ENCODE peak calls at places on chromosomes 11 and 22, in five cellular contexts. One of them, this sample, is unnamed.

GRCh38 chr11:15206791-15207190 is 92.1 kb downstream of the INSC start:
- DNase-seq in type B pancreatic cell: no peak
- DNase-seq in left ventricle myocardium inferior: no peak
- DNase-seq in activated CD8-positive, alpha-beta T cell treated with anti-CD3 and anti-CD28 coated beads for 36 hours: no peak
- DNase-seq in BJ: no peak
- DNase-seq in this sample: no peak

GRCh38 chr11:15850992-15851615 is 505.2 kb downstream of the SOX6 start:
- DNase-seq in BJ: no peak
- DNase-seq in type B pancreatic cell: no peak
- DNase-seq in activated CD8-positive, alpha-beta T cell treated with anti-CD3 and anti-CD28 coated beads for 36 hours: no peak
- DNase-seq in left ventricle myocardium inferior: no peak
- DNase-seq in this sample: no peak

GRCh38 chr11:94077568-94078293 is 50.9 kb upstream of the PANX1 start:
- DNase-seq in activated CD8-positive, alpha-beta T cell treated with anti-CD3 and anti-CD28 coated beads for 36 hours: no peak
- DNase-seq in BJ: no peak
- DNase-seq in left ventricle myocardium inferior: no peak
- DNase-seq in type B pancreatic cell: no peak
- DNase-seq in this sample: no peak

GRCh38 chr11:73281796-73282660 is 9.9 kb downstream of the P2RY6 start:
- DNase-seq in activated CD8-positive, alpha-beta T cell treated with anti-CD3 and anti-CD28 coated beads for 36 hours: no peak
- DNase-seq in left ventricle myocardium inferior: no peak
- DNase-seq in BJ: no peak
- DNase-seq in type B pancreatic cell: no peak
- DNase-seq in this sample: no peak

GRCh38 chr11:12540913-12541587 is 133.2 kb upstream of the TEAD1 start:
- DNase-seq in activated CD8-positive, alpha-beta T cell treated with anti-CD3 and anti-CD28 coated beads for 36 hours: no peak
- DNase-seq in left ventricle myocardium inferior: no peak
- DNase-seq in BJ: peak
- DNase-seq in type B pancreatic cell: peak
- DNase-seq in this sample: no peak

GRCh38 chr22:30541979-30542810 is 4.3 kb downstream of the SEC14L6 start:
- DNase-seq in BJ: no peak
- DNase-seq in type B pancreatic cell: no peak
- DNase-seq in left ventricle myocardium inferior: no peak
- DNase-seq in activated CD8-positive, alpha-beta T cell treated with anti-CD3 and anti-CD28 coated beads for 36 hours: no peak
- DNase-seq in this sample: no peak

GRCh38 chr22:36758792-36759271 is 17.1 kb downstream of the IFT27 start:
- DNase-seq in left ventricle myocardium inferior: no peak
- DNase-seq in type B pancreatic cell: peak
- DNase-seq in activated CD8-positive, alpha-beta T cell treated with anti-CD3 and anti-CD28 coated beads for 36 hours: no peak
- DNase-seq in BJ: no peak
- DNase-seq in this sample: no peak

GRCh38 chr22:43289976-43290663 is 53.1 kb downstream of the SCUBE1 start:
- DNase-seq in left ventricle myocardium inferior: peak
- DNase-seq in BJ: no peak
- DNase-seq in activated CD8-positive, alpha-beta T cell treated with anti-CD3 and anti-CD28 coated beads for 36 hours: no peak
- DNase-seq in type B pancreatic cell: no peak
- DNase-seq in this sample: no peak

GRCh38 chr22:39985383-39986045 is 9.2 kb upstream of the FAM83F start:
- DNase-seq in type B pancreatic cell: no peak
- DNase-seq in BJ: no peak
- DNase-seq in activated CD8-positive, alpha-beta T cell treated with anti-CD3 and anti-CD28 coated beads for 36 hours: peak
- DNase-seq in left ventricle myocardium inferior: no peak
- DNase-seq in this sample: no peak

GRCh38 chr22:50347157-50347556 is 4.0 kb downstream of the PPP6R2 start:
- DNase-seq in BJ: no peak
- DNase-seq in left ventricle myocardium inferior: no peak
- DNase-seq in activated CD8-positive, alpha-beta T cell treated with anti-CD3 and anti-CD28 coated beads for 36 hours: no peak
- DNase-seq in type B pancreatic cell: no peak
- DNase-seq in this sample: no peak

GRCh38 chr22:43876866-43877509 is 14.7 kb upstream of the SULT4A1 start:
- DNase-seq in activated CD8-positive, alpha-beta T cell treated with anti-CD3 and anti-CD28 coated beads for 36 hours: no peak
- DNase-seq in type B pancreatic cell: no peak
- DNase-seq in left ventricle myocardium inferior: no peak
- DNase-seq in BJ: no peak
- DNase-seq in this sample: no peak

GRCh38 chr22:35555351-35555915 is 14.8 kb downstream of the RASD2 start:
- DNase-seq in BJ: peak
- DNase-seq in left ventricle myocardium inferior: no peak
- DNase-seq in activated CD8-positive, alpha-beta T cell treated with anti-CD3 and anti-CD28 coated beads for 36 hours: no peak
- DNase-seq in type B pancreatic cell: no peak
- DNase-seq in this sample: no peak

GRCh38 chr11:111361082-111361801 is 17.8 kb downstream of the POU2AF1 start:
- DNase-seq in left ventricle myocardium inferior: no peak
- DNase-seq in activated CD8-positive, alpha-beta T cell treated with anti-CD3 and anti-CD28 coated beads for 36 hours: no peak
- DNase-seq in BJ: no peak
- DNase-seq in type B pancreatic cell: no peak
- DNase-seq in this sample: no peak

GRCh38 chr11:78806214-78807004 is 231.7 kb upstream of the NARS2 start:
- DNase-seq in activated CD8-positive, alpha-beta T cell treated with anti-CD3 and anti-CD28 coated beads for 36 hours: no peak
- DNase-seq in type B pancreatic cell: no peak
- DNase-seq in left ventricle myocardium inferior: no peak
- DNase-seq in BJ: no peak
- DNase-seq in this sample: no peak

GRCh38 chr11:116598556-116598955 is 174.2 kb downstream of the BUD13 start:
- DNase-seq in left ventricle myocardium inferior: no peak
- DNase-seq in BJ: no peak
- DNase-seq in activated CD8-positive, alpha-beta T cell treated with anti-CD3 and anti-CD28 coated beads for 36 hours: no peak
- DNase-seq in type B pancreatic cell: no peak
- DNase-seq in this sample: no peak

GRCh38 chr22:44723801-44724200 is 21.8 kb downstream of the PRR5 start:
- DNase-seq in activated CD8-positive, alpha-beta T cell treated with anti-CD3 and anti-CD28 coated beads for 36 hours: no peak
- DNase-seq in left ventricle myocardium inferior: no peak
- DNase-seq in BJ: no peak
- DNase-seq in type B pancreatic cell: no peak
- DNase-seq in this sample: no peak

GRCh38 chr22:49483946-49484345 is 343.7 kb downstream of the BRD1 start:
- DNase-seq in activated CD8-positive, alpha-beta T cell treated with anti-CD3 and anti-CD28 coated beads for 36 hours: no peak
- DNase-seq in type B pancreatic cell: no peak
- DNase-seq in BJ: no peak
- DNase-seq in left ventricle myocardium inferior: no peak
- DNase-seq in this sample: no peak

GRCh38 chr11:47514825-47515647 is 37.9 kb downstream of the CELF1 start:
- DNase-seq in left ventricle myocardium inferior: no peak
- DNase-seq in type B pancreatic cell: no peak
- DNase-seq in BJ: peak
- DNase-seq in activated CD8-positive, alpha-beta T cell treated with anti-CD3 and anti-CD28 coated beads for 36 hours: peak
- DNase-seq in this sample: no peak

GRCh38 chr11:2576116-2576515 is 123.7 kb downstream of the KCNQ1OT1 start:
- DNase-seq in type B pancreatic cell: no peak
- DNase-seq in left ventricle myocardium inferior: no peak
- DNase-seq in activated CD8-positive, alpha-beta T cell treated with anti-CD3 and anti-CD28 coated beads for 36 hours: no peak
- DNase-seq in BJ: no peak
- DNase-seq in this sample: peak

GRCh38 chr11:132200303-132200936 is 830.0 kb downstream of the NTM start:
- DNase-seq in left ventricle myocardium inferior: no peak
- DNase-seq in type B pancreatic cell: no peak
- DNase-seq in activated CD8-positive, alpha-beta T cell treated with anti-CD3 and anti-CD28 coated beads for 36 hours: no peak
- DNase-seq in BJ: no peak
- DNase-seq in this sample: no peak

DNA sequence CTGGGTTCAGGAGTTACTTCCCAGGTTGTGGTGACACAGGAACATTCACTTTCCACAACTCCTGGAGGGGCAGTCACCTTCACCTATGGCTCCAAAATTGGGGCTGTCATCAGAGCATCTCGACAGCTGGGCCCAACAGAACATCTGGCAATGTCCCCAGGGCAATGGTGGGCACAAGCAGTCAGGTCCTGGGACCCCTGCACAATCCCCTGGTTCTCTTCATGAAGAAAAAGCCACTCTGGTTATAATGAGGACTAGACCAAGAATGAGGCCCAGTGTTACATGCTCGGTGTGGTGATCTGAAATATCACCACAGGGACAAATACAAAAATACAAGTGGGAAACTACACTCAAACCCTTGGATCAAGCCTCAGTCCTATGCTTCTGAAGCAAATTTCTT is 89.0 kb upstream of the VPREB1 start:
- DNase-seq in activated CD8-positive, alpha-beta T cell treated with anti-CD3 and anti-CD28 coated beads for 36 hours: no peak
- DNase-seq in BJ: no peak
- DNase-seq in left ventricle myocardium inferior: no peak
- DNase-seq in type B pancreatic cell: no peak
- DNase-seq in this sample: no peak
- TF ChIP-seq CTCF in activated CD8-positive, alpha-beta T cell treated with anti-CD3 and anti-CD28 coated beads for 36 hours: no peak
- TF ChIP-seq CTCF in BJ: no peak
- TF ChIP-seq CTCF in left ventricle myocardium inferior: no peak
- TF ChIP-seq CTCF in type B pancreatic cell: no peak
- TF ChIP-seq CTCF in this sample: no peak

GRCh38 chr11:67584205-67584880 is 731 bp downstream of the GSTP1 start:
- DNase-seq in left ventricle myocardium inferior: peak
- DNase-seq in type B pancreatic cell: no peak
- DNase-seq in activated CD8-positive, alpha-beta T cell treated with anti-CD3 and anti-CD28 coated beads for 36 hours: peak
- DNase-seq in BJ: no peak
- DNase-seq in this sample: peak
- TF ChIP-seq CTCF in left ventricle myocardium inferior: no peak
- TF ChIP-seq CTCF in type B pancreatic cell: no peak
- TF ChIP-seq CTCF in activated CD8-positive, alpha-beta T cell treated with anti-CD3 and anti-CD28 coated beads for 36 hours: no peak
- TF ChIP-seq CTCF in BJ: no peak
- TF ChIP-seq CTCF in this sample: no peak

GRCh38 chr11:57493507-57494503 is 21.7 kb downstream of the SLC43A1 start:
- DNase-seq in type B pancreatic cell: no peak
- DNase-seq in activated CD8-positive, alpha-beta T cell treated with anti-CD3 and anti-CD28 coated beads for 36 hours: peak
- DNase-seq in BJ: no peak
- DNase-seq in left ventricle myocardium inferior: peak
- DNase-seq in this sample: peak

GRCh38 chr11:57487920-57488319 is 27.6 kb downstream of the SLC43A1 start:
- DNase-seq in type B pancreatic cell: no peak
- DNase-seq in left ventricle myocardium inferior: no peak
- DNase-seq in BJ: no peak
- DNase-seq in activated CD8-positive, alpha-beta T cell treated with anti-CD3 and anti-CD28 coated beads for 36 hours: no peak
- DNase-seq in this sample: no peak

GRCh38 chr11:57487021-57487778 is 26.9 kb downstream of the RTN4RL2 start:
- DNase-seq in type B pancreatic cell: no peak
- DNase-seq in left ventricle myocardium inferior: no peak
- DNase-seq in activated CD8-positive, alpha-beta T cell treated with anti-CD3 and anti-CD28 coated beads for 36 hours: no peak
- DNase-seq in BJ: no peak
- DNase-seq in this sample: no peak

GRCh38 chr11:57490456-57491248 is 24.9 kb downstream of the SLC43A1 start:
- DNase-seq in activated CD8-positive, alpha-beta T cell treated with anti-CD3 and anti-CD28 coated beads for 36 hours: no peak
- DNase-seq in left ventricle myocardium inferior: no peak
- DNase-seq in type B pancreatic cell: no peak
- DNase-seq in BJ: no peak
- DNase-seq in this sample: no peak

GRCh38 chr11:57491371-57492061 is 24.0 kb downstream of the SLC43A1 start:
- DNase-seq in activated CD8-positive, alpha-beta T cell treated with anti-CD3 and anti-CD28 coated beads for 36 hours: peak
- DNase-seq in type B pancreatic cell: no peak
- DNase-seq in left ventricle myocardium inferior: peak
- DNase-seq in BJ: no peak
- DNase-seq in this sample: peak
- TF ChIP-seq CTCF in activated CD8-positive, alpha-beta T cell treated with anti-CD3 and anti-CD28 coated beads for 36 hours: peak
- TF ChIP-seq CTCF in type B pancreatic cell: peak
- TF ChIP-seq CTCF in left ventricle myocardium inferior: peak
- TF ChIP-seq CTCF in BJ: peak
- TF ChIP-seq CTCF in this sample: peak

GRCh38 chr11:120335596-120335927 is 651 bp upstream of the ARHGEF12 start:
- DNase-seq in BJ: no peak
- DNase-seq in activated CD8-positive, alpha-beta T cell treated with anti-CD3 and anti-CD28 coated beads for 36 hours: no peak
- DNase-seq in left ventricle myocardium inferior: no peak
- DNase-seq in type B pancreatic cell: no peak
- DNase-seq in this sample: no peak
- TF ChIP-seq CTCF in BJ: no peak
- TF ChIP-seq CTCF in activated CD8-positive, alpha-beta T cell treated with anti-CD3 and anti-CD28 coated beads for 36 hours: no peak
- TF ChIP-seq CTCF in left ventricle myocardium inferior: no peak
- TF ChIP-seq CTCF in type B pancreatic cell: no peak
- TF ChIP-seq CTCF in this sample: no peak

DNA sequence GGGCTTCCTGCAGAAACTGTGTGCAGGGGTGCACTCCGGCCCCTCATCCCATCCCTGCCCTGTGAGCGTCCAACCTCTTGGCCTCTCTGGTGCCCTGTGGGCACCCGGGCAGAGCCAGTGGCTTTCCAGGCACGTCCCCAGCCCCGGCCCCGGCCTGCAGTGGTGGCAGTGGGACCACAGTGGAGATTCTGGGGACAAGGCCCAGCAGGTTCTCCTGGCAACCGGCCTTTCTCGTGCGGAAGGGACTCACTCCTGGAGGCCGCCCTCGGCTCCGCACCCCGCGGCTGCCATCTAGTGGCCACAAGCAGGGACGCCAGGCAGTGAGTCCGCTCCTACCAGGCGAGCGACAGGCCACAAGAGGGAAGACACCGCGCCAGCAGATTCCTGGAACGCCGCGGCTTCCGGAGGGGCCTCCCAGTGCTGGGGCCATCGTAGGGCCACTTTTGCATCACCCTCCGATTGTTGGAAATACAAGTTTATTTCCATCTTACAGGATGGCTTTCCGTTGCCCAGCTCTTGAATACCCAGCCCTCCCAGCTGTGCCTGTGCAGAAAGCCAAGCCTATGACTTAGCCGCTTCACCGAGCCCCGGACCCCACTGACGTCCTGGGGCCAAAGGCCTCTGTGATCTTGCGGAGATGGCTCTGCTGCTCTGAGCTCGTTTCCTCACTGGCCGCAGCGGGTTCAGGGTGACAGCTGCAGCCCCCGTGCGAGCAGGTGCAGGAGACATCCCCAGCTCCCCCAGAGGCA is 357.3 kb downstream of the CTTN start:
- DNase-seq in BJ: peak
- DNase-seq in activated CD8-positive, alpha-beta T cell treated with anti-CD3 and anti-CD28 coated beads for 36 hours: peak
- DNase-seq in left ventricle myocardium inferior: peak
- DNase-seq in type B pancreatic cell: peak
- DNase-seq in this sample: peak
- TF ChIP-seq CTCF in BJ: peak
- TF ChIP-seq CTCF in activated CD8-positive, alpha-beta T cell treated with anti-CD3 and anti-CD28 coated beads for 36 hours: peak
- TF ChIP-seq CTCF in left ventricle myocardium inferior: peak
- TF ChIP-seq CTCF in type B pancreatic cell: peak
- TF ChIP-seq CTCF in this sample: peak

GRCh38 chr11:82176945-82177344 is 556.7 kb downstream of the FAM181B start:
- DNase-seq in activated CD8-positive, alpha-beta T cell treated with anti-CD3 and anti-CD28 coated beads for 36 hours: no peak
- DNase-seq in left ventricle myocardium inferior: no peak
- DNase-seq in BJ: no peak
- DNase-seq in type B pancreatic cell: no peak
- DNase-seq in this sample: no peak

GRCh38 chr11:82176365-82176764 is 557.3 kb downstream of the FAM181B start:
- DNase-seq in type B pancreatic cell: no peak
- DNase-seq in activated CD8-positive, alpha-beta T cell treated with anti-CD3 and anti-CD28 coated beads for 36 hours: no peak
- DNase-seq in BJ: no peak
- DNase-seq in left ventricle myocardium inferior: no peak
- DNase-seq in this sample: no peak

GRCh38 chr11:82174610-82175009 is 559.1 kb downstream of the FAM181B start:
- DNase-seq in type B pancreatic cell: no peak
- DNase-seq in left ventricle myocardium inferior: no peak
- DNase-seq in activated CD8-positive, alpha-beta T cell treated with anti-CD3 and anti-CD28 coated beads for 36 hours: no peak
- DNase-seq in BJ: no peak
- DNase-seq in this sample: no peak
- TF ChIP-seq CTCF in type B pancreatic cell: peak
- TF ChIP-seq CTCF in left ventricle myocardium inferior: peak
- TF ChIP-seq CTCF in activated CD8-positive, alpha-beta T cell treated with anti-CD3 and anti-CD28 coated beads for 36 hours: peak
- TF ChIP-seq CTCF in BJ: no peak
- TF ChIP-seq CTCF in this sample: no peak

This sample was measured in natural killer cell.